ENCODE peak calls at places on chromosomes 6 and 20, in ten cellular contexts. H, S, I, D, R, C, G, J, O and M are unnamed samples.

GRCh38 chr20:57806476-57806875 is 96.7 kb upstream of the PMEPA1 start:
- DNase-seq in O (no peak), I (no peak), R (no peak), J (no peak), S (no peak), C (no peak), H (no peak), D (no peak), G (no peak), M (no peak)

GRCh38 chr6:18309046-18309445 is 44.7 kb upstream of the DEK start:
- DNase-seq in C (no peak), D (no peak), J (no peak), S (no peak), I (no peak), H (no peak), O (no peak), G (no peak), R (no peak), M (no peak)

GRCh38 chr20:50560867-50561266 is 50.7 kb downstream of the PTPN1 start:
- DNase-seq in C (no peak), J (no peak), D (no peak), I (no peak), R (no peak), H (no peak), O (no peak), G (no peak), S (no peak), M (no peak)

GRCh38 chr20:7207186-7207585 is 439.7 kb downstream of the BMP2 start:
- DNase-seq in I (peak), S (no peak), C (no peak), O (no peak), G (no peak), H (peak), J (no peak), D (no peak), R (no peak), M (no peak)

GRCh38 chr6:6856538-6857523 is 250.9 kb upstream of the RREB1 start:
- DNase-seq in D (no peak), G (peak), H (peak), S (peak), J (no peak), I (no peak), C (peak), R (peak), O (peak), M (peak)

GRCh38 chr6:130288065-130288464 is 65.3 kb upstream of the SAMD3 start:
- DNase-seq in J (no peak), S (no peak), C (no peak), H (no peak), O (no peak), G (no peak), D (no peak), I (no peak), R (no peak), M (no peak)

GRCh38 chr20:45934587-45935415 is at the start of gene PCIF1:
- DNase-seq in G (peak), C (peak), I (peak), J (peak), D (peak), S (peak), R (peak), H (peak), O (peak), M (peak)

GRCh38 chr20:41386502-41387427 is 20.1 kb upstream of the EMILIN3 start:
- DNase-seq in C (peak), I (no peak), J (no peak), R (no peak), O (no peak), S (peak), H (no peak), G (no peak), D (no peak), M (no peak)

GRCh38 chr6:67608099-67608749 is 1026.9 kb upstream of the ADGRB3 start:
- DNase-seq in R (no peak), D (no peak), C (no peak), I (no peak), J (no peak), G (no peak), S (no peak), H (no peak), O (no peak), M (no peak)

GRCh38 chr6:145214570-145214969 is 520.8 kb downstream of the EPM2A start:
- DNase-seq in H (peak), D (no peak), C (peak), I (peak), O (no peak), G (no peak), R (no peak), J (peak), S (peak), M (peak)

GRCh38 chr6:158519761-158520160 is 40.1 kb upstream of the TMEM181 start:
- DNase-seq in R (no peak), S (no peak), I (no peak), H (no peak), C (no peak), J (no peak), O (no peak), D (no peak), G (no peak), M (no peak)

GRCh38 chr6:125415921-125416320 is 114.2 kb upstream of the HDDC2 start:
- DNase-seq in D (no peak), I (no peak), H (peak), R (no peak), J (no peak), O (no peak), G (no peak), S (no peak), C (no peak), M (no peak)

GRCh38 chr20:10920396-10920795 is 246.6 kb upstream of the JAG1 start:
- DNase-seq in I (no peak), C (no peak), S (no peak), H (no peak), D (no peak), G (no peak), J (no peak), O (no peak), R (no peak), M (no peak)

GRCh38 chr6:125154184-125155135 is 887 bp downstream of the TPD52L1 start:
- DNase-seq in D (no peak), C (no peak), R (no peak), G (peak), S (peak), O (peak), H (no peak), I (no peak), J (peak), M (peak)

GRCh38 chr6:134515976-134516375 is 198.1 kb upstream of the SGK1 start:
- DNase-seq in G (no peak), J (no peak), O (no peak), I (no peak), R (no peak), D (no peak), C (no peak), S (no peak), H (peak), M (no peak)

GRCh38 chr6:16929814-16930213 is 168.6 kb upstream of the ATXN1 start:
- DNase-seq in R (no peak), J (no peak), H (peak), S (peak), D (no peak), C (peak), O (no peak), G (no peak), I (peak), M (no peak)

GRCh38 chr6:36929607-36930006 is 24.9 kb upstream of the PI16 start:
- DNase-seq in S (no peak), R (no peak), I (peak), G (no peak), O (no peak), C (peak), H (peak), D (no peak), J (no peak), M (no peak)

GRCh38 chr20:49452011-49452482 is 30.4 kb downstream of the KCNB1 start:
- DNase-seq in D (no peak), C (no peak), O (no peak), G (no peak), I (no peak), R (no peak), J (no peak), H (peak), S (no peak), M (no peak)

GRCh38 chr6:30490031-30490876 is 945 bp downstream of the HLA-E start:
- DNase-seq in D (no peak), J (peak), O (peak), C (peak), R (peak), G (peak), S (peak), I (peak), H (peak), M (peak)

GRCh38 chr20:23375827-23376226 is 13.8 kb downstream of the GZF1 start:
- DNase-seq in S (no peak), J (no peak), G (no peak), O (no peak), D (no peak), R (no peak), I (no peak), H (no peak), C (no peak), M (no peak)

GRCh38 chr20:41649489-41649888 is 31.3 kb upstream of the CHD6 start:
- DNase-seq in C (no peak), S (peak), R (no peak), I (no peak), D (no peak), G (no peak), H (no peak), J (no peak), O (no peak), M (no peak)

GRCh38 chr20:61725966-61726365 is 339.7 kb downstream of the TAF4 start:
- DNase-seq in S (no peak), J (no peak), O (no peak), C (no peak), G (no peak), I (no peak), R (no peak), H (no peak), D (no peak), M (no peak)

GRCh38 chr20:61726979-61727378 is 338.7 kb downstream of the TAF4 start:
- DNase-seq in R (no peak), J (no peak), G (no peak), O (no peak), S (no peak), C (no peak), H (no peak), I (no peak), D (no peak), M (no peak)

GRCh38 chr20:61728326-61728725 is 337.4 kb downstream of the TAF4 start:
- DNase-seq in D (no peak), H (no peak), G (no peak), R (no peak), O (no peak), I (no peak), S (no peak), C (no peak), J (no peak), M (no peak)

GRCh38 chr20:61728786-61729365 is 336.8 kb downstream of the TAF4 start:
- DNase-seq in G (no peak), D (no peak), I (no peak), S (no peak), C (no peak), H (no peak), O (no peak), R (no peak), J (no peak), M (no peak)

GRCh38 chr20:61727761-61728160 is 337.9 kb downstream of the TAF4 start:
- DNase-seq in G (no peak), C (no peak), O (no peak), S (no peak), D (no peak), I (no peak), J (no peak), R (no peak), H (no peak), M (no peak)
- TF ChIP-seq CTCF in G (no peak), C (no peak), O (no peak), S (no peak), D (no peak), I (no peak), J (no peak), R (no peak), H (no peak), M (no peak)

GRCh38 chr6:119614138-119614537 is 264.6 kb upstream of the MAN1A1 start:
- DNase-seq in G (no peak), J (no peak), O (no peak), S (no peak), H (no peak), I (no peak), D (no peak), C (no peak), R (no peak), M (no peak)

GRCh38 chr6:119610265-119610664 is 260.7 kb upstream of the MAN1A1 start:
- DNase-seq in S (no peak), I (no peak), G (no peak), O (no peak), H (no peak), J (no peak), R (no peak), D (no peak), C (no peak), M (no peak)

GRCh38 chr6:119612871-119613515 is 263.4 kb upstream of the MAN1A1 start:
- DNase-seq in I (peak), C (peak), R (no peak), J (no peak), G (no peak), H (no peak), S (no peak), D (no peak), O (no peak), M (no peak)

GRCh38 chr6:119609865-119610264 is 260.3 kb upstream of the MAN1A1 start:
- DNase-seq in I (no peak), O (no peak), C (no peak), R (no peak), S (no peak), H (no peak), G (no peak), J (no peak), D (no peak), M (no peak)

GRCh38 chr6:119612176-119612870 is 262.8 kb upstream of the MAN1A1 start:
- DNase-seq in C (peak), R (no peak), D (no peak), S (no peak), J (no peak), H (peak), O (no peak), I (no peak), G (no peak), M (no peak)
- TF ChIP-seq CTCF in C (peak), R (no peak), D (peak), S (no peak), J (no peak), H (no peak), O (no peak), I (peak), G (no peak), M (no peak)

GRCh38 chr6:47307362-47308222 is 2.1 kb downstream of the TNFRSF21 start:
- DNase-seq in J (no peak), D (no peak), R (no peak), I (no peak), O (no peak), C (no peak), H (no peak), G (no peak), S (no peak), M (no peak)
- TF ChIP-seq CTCF in J (no peak), D (no peak), R (no peak), I (no peak), O (no peak), C (no peak), H (no peak), G (no peak), S (no peak), M (no peak)

GRCh38 chr6:168136622-168137021 is 57.6 kb upstream of the FRMD1 start:
- DNase-seq in H (no peak), G (no peak), D (no peak), J (no peak), O (no peak), R (no peak), I (no peak), C (no peak), S (no peak), M (no peak)

GRCh38 chr6:168139121-168139520 is 60.1 kb upstream of the FRMD1 start:
- DNase-seq in G (no peak), D (no peak), I (no peak), S (no peak), H (no peak), R (no peak), C (no peak), O (no peak), J (no peak), M (no peak)

GRCh38 chr6:168136001-168136400 is 57.0 kb upstream of the FRMD1 start:
- DNase-seq in C (no peak), H (no peak), J (no peak), G (no peak), D (no peak), S (no peak), O (no peak), I (no peak), R (no peak), M (no peak)

GRCh38 chr6:168137024-168137423 is 58.0 kb upstream of the FRMD1 start:
- DNase-seq in J (no peak), R (no peak), G (no peak), H (no peak), O (no peak), D (no peak), I (no peak), C (no peak), S (no peak), M (no peak)

GRCh38 chr6:168138436-168138835 is 59.4 kb upstream of the FRMD1 start:
- DNase-seq in J (no peak), I (no peak), R (no peak), H (no peak), O (no peak), C (no peak), D (no peak), S (no peak), G (no peak), M (no peak)
- TF ChIP-seq CTCF in J (no peak), I (no peak), R (no peak), H (no peak), O (no peak), C (no peak), D (no peak), S (no peak), G (no peak), M (no peak)

DNA sequence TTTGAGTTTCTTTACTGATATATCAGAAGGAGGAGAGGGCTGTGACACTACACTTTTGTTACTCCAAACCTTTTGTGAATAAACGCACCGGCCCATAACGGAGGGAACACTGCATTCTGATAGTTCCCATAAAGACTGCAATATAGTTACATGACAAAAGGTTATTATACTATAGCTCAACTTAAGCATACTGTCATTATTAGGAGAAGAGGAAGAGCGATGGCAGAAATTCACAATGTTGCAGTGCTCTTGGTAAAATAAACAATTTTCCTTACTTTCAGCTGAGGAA is 2.3 kb upstream of the PDE10A start:
- DNase-seq in H (no peak), R (no peak), G (no peak), O (no peak), J (no peak), I (no peak), C (no peak), S (no peak), D (no peak), M (no peak)
- TF ChIP-seq CTCF in H (no peak), R (no peak), G (no peak), O (no peak), J (no peak), I (no peak), C (no peak), S (no peak), D (no peak), M (no peak)

GRCh38 chr6:159595173-159595572 is 97.9 kb downstream of the SOD2 start:
- DNase-seq in O (no peak), H (peak), G (no peak), S (no peak), I (peak), C (peak), R (no peak), J (no peak), D (no peak), M (peak)
- TF ChIP-seq CTCF in O (no peak), H (no peak), G (no peak), S (no peak), I (no peak), C (peak), R (no peak), J (no peak), D (no peak), M (no peak)